ENCODE peak calls at places on chromosomes 16 and 17, in nine cellular contexts. E is AG04450, J is PC-9, V is uterus, W is spleen, K is left ventricle myocardium inferior, R is GM06990, O is cardiac muscle cell, I is fibroblast of lung. N is an unnamed sample.

GRCh38 chr16:23235176-23235575 is 52.6 kb downstream of the SCNN1G start:
- DNase-seq in V (no peak), J (no peak), I (no peak), R (no peak), K (no peak), W (no peak), O (no peak), E (no peak), N (no peak)

GRCh38 chr17:81249233-81250040 is 10.3 kb downstream of the NDUFAF8 start:
- DNase-seq in R (no peak), O (peak; percentile 14), W (no peak), V (no peak), J (no peak), E (no peak), K (no peak), I (no peak), N (no peak)

GRCh38 chr17:32955155-32955554 is 27.2 kb downstream of the TMEM98 start:
- DNase-seq in E (no peak), J (no peak), K (no peak), I (no peak), W (no peak), V (no peak), O (no peak), R (no peak), N (no peak)

GRCh38 chr17:39139137-39139516 is 12.3 kb downstream of the PLXDC1 start:
- DNase-seq in J (peak; percentile 86), W (no peak), R (no peak), V (no peak), E (peak; percentile 68), I (peak; percentile 81), O (peak; percentile 65), K (no peak), N (no peak)

GRCh38 chr17:61462734-61463067 is 10.5 kb downstream of the TBX4 start:
- DNase-seq in K (no peak), E (no peak), J (no peak), R (no peak), W (peak; percentile 45), V (no peak), O (no peak), I (no peak), N (peak; percentile 55)

GRCh38 chr16:85172465-85173071 is 60.3 kb upstream of the CIBAR2 start:
- DNase-seq in V (no peak), J (peak; percentile 52), R (no peak), W (no peak), O (no peak), I (peak; percentile 49), E (no peak), K (no peak), N (no peak)

GRCh38 chr17:59790936-59791335 is 83.5 kb downstream of the VMP1 start:
- DNase-seq in W (no peak), R (no peak), J (no peak), O (no peak), I (peak; percentile 76), K (no peak), V (no peak), E (no peak), N (no peak)

GRCh38 chr17:16381496-16381820 is 567 bp downstream of the UBB start:
- DNase-seq in R (no peak), V (no peak), W (no peak), J (no peak), E (no peak), K (no peak), I (peak; percentile 45), O (peak; percentile 32), N (no peak)

DNA sequence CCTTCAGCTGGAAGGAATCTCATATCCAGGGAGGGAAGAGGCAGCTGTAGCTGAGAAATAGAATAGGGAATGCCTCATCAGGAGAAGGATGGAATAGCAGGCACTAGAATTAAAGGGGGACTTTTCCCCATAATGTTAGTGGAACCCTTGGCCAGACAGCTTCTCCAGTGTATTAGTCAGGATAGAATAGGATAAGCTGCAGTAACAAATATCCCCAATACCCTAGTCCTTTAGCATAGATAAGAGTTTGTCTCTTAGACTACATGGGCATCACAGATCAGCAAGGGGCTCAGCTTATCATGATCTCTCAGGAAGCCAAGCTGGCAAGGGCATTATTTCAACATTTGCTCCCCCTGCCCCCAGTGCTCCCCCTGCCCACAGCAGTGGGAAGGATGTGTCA is 44.7 kb upstream of the RPL38 start:
- DNase-seq in V (no peak), K (no peak), E (no peak), R (no peak), O (no peak), I (no peak), W (no peak), J (no peak), N (peak; percentile 18)
- H3K4me3 ChIP-seq in V (no peak overlapping the region), K (no peak overlapping the region), E (no peak overlapping the region), R (no peak overlapping the region), O (no peak overlapping the region), I (no peak overlapping the region), W (no peak overlapping the region), J (no peak overlapping the region), N (no peak overlapping the region)

GRCh38 chr17:73956595-73957465 is 246.6 kb upstream of the RPL38 start:
- DNase-seq in K (peak; percentile 27), I (peak; percentile 28), O (peak; percentile 50), W (peak; percentile 82), R (no peak), E (no peak), J (peak; percentile 6), V (no peak), N (peak; percentile 47)
- TF ChIP-seq CTCF in K (peak; percentile 53), I (peak; percentile 10), O (peak; percentile 62), W (peak; percentile 56), R (peak; percentile 76), E (peak; percentile 19), J (peak; percentile 43), V (no peak), N (no peak)

DNA sequence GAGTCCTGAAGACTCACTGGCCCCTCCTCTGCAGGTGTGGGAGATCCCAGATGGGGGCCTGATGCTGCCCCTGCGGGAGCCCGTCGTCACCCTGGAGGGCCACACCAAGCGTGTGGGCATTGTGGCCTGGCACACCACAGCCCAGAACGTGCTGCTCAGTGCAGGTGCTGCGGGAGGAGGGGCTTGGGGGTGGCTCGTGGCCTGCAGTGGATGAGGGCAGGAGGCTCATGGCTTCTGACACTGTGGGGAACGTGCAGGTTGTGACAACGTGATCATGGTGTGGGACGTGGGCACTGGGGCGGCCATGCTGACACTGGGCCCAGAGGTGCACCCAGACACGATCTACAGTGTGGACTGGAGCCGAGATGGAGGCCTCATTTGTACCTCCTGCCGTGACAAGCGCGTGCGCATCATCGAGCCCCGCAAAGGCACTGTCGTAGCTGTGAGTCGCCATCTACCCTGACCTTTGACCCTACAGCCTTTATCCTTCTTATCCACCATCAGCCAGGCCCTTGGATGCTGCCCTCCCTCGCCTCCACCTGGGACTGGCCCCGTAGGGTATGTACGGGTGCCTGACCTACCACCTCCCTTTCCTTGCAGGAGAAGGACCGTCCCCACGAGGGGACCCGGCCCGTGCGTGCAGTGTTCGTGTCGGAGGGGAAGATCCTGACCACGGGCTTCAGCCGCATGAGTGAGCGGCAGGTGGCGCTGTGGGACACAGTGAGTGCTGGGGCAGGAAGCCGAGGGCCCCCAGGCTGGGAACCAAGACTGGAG is 3.6 kb downstream of the CORO1A start:
- DNase-seq in E (no peak), J (peak; percentile 49), I (no peak), V (peak; percentile 47), W (peak; percentile 97), O (peak; percentile 51), K (peak; percentile 75), R (peak; percentile 79), N (peak; percentile 88)
- H3K4me3 ChIP-seq in E (no peak overlapping the region), J (no peak overlapping the region), I (no peak overlapping the region), V (no peak overlapping the region), W (peak overlapping the region; percentile 83), O (no peak overlapping the region), K (peak overlapping the region; percentile 75), R (peak overlapping the region; percentile 100), N (peak overlapping the region; percentile 11)

DNA sequence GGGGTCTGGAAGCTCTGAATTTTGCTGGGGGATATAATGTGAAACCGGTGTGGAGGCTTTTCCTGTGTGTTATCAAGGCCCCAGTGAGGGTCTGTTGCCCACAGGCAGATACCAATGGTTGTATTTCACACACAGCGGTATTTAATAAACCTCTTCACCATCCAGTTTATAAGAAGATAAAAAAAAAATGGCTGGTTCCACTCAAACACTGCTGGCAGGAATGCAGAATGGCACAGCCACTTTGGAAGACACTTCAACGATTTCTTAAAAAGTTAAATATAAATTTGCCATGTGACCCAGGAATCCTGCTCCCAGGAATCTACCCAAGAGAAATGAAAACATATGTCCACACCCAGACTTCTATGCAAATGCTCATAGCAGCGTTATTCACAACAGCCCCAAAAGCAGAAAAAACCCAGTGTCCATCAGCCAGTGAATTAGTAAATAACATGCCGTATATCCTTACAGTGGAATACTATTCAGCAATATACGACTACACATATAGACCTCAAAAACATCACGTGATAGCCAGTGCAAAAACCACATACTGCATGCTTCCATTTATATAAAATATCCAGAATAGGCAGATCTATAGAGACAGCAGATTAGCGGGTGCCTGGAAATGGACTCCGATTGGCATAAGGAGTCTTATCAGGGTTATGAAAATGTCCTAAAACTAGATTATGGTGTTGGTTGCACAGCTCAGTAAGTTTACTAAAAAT is 38.7 kb downstream of the XYLT1 start:
- DNase-seq in O (no peak), R (no peak), V (no peak), J (no peak), K (no peak), E (no peak), I (no peak), W (no peak), N (no peak)
- TF ChIP-seq CTCF in O (no peak), R (no peak), V (no peak), J (no peak), K (no peak), E (peak; percentile 33), I (no peak), W (no peak), N (no peak)

GRCh38 chr16:89636663-89637062 is 20.8 kb downstream of the CHMP1A start:
- DNase-seq in O (no peak), E (no peak), I (no peak), V (no peak), W (no peak), K (no peak), R (no peak), J (no peak), N (no peak)
- H3K4me3 ChIP-seq in O (no peak overlapping the region), E (no peak overlapping the region), I (no peak overlapping the region), V (no peak overlapping the region), W (no peak overlapping the region), K (no peak overlapping the region), R (no peak overlapping the region), J (no peak overlapping the region), N (no peak overlapping the region)